ENCODE peak calls at places on chromosomes 11 and 22, in five cellular contexts. One of them, this sample, is unnamed. For H3K4me1, the result is how much of the 10 kb centered on the place peaks cover.

GRCh38 chr22:41929158-41929896 is 2.7 kb upstream of the TNFRSF13C start:
- DNase-seq in ovary: no peak
- DNase-seq in CD4-positive, CD25-positive, alpha-beta regulatory T cell: no peak
- DNase-seq in body of pancreas: no peak
- DNase-seq in pancreas: no peak
- DNase-seq in this sample: no peak

GRCh38 chr11:114156766-114157165 is 97.3 kb downstream of the ZBTB16 start:
- DNase-seq in ovary: no peak
- DNase-seq in CD4-positive, CD25-positive, alpha-beta regulatory T cell: no peak
- DNase-seq in pancreas: no peak
- DNase-seq in body of pancreas: no peak
- DNase-seq in this sample: no peak

GRCh38 chr22:49155039-49155808 is 672.4 kb downstream of the BRD1 start:
- DNase-seq in CD4-positive, CD25-positive, alpha-beta regulatory T cell: no peak
- DNase-seq in body of pancreas: no peak
- DNase-seq in ovary: no peak
- DNase-seq in pancreas: no peak
- DNase-seq in this sample: no peak

GRCh38 chr11:41431784-41432183 is 27.7 kb downstream of the LRRC4C start:
- DNase-seq in pancreas: no peak
- DNase-seq in CD4-positive, CD25-positive, alpha-beta regulatory T cell: no peak
- DNase-seq in ovary: no peak
- DNase-seq in body of pancreas: no peak
- DNase-seq in this sample: no peak

GRCh38 chr11:24515632-24516031 is 18.8 kb downstream of the LUZP2 start:
- DNase-seq in pancreas: no peak
- DNase-seq in ovary: no peak
- DNase-seq in CD4-positive, CD25-positive, alpha-beta regulatory T cell: no peak
- DNase-seq in body of pancreas: no peak
- DNase-seq in this sample: no peak

GRCh38 chr11:46858920-46859531 is 12.9 kb upstream of the CKAP5 start:
- DNase-seq in pancreas: no peak
- DNase-seq in ovary: no peak
- DNase-seq in body of pancreas: no peak
- DNase-seq in CD4-positive, CD25-positive, alpha-beta regulatory T cell: no peak
- DNase-seq in this sample: no peak

GRCh38 chr22:46477967-46478635 is 59.3 kb downstream of the CELSR1 start:
- DNase-seq in CD4-positive, CD25-positive, alpha-beta regulatory T cell: no peak
- DNase-seq in pancreas: no peak
- DNase-seq in body of pancreas: no peak
- DNase-seq in ovary: no peak
- DNase-seq in this sample: no peak

GRCh38 chr11:32137263-32137662 is 46.4 kb downstream of the RCN1 start:
- DNase-seq in ovary: no peak
- DNase-seq in CD4-positive, CD25-positive, alpha-beta regulatory T cell: no peak
- DNase-seq in body of pancreas: no peak
- DNase-seq in pancreas: no peak
- DNase-seq in this sample: no peak

GRCh38 chr11:116955548-116955947 is 118.1 kb upstream of the APOA1 start:
- DNase-seq in pancreas: no peak
- DNase-seq in body of pancreas: no peak
- DNase-seq in CD4-positive, CD25-positive, alpha-beta regulatory T cell: no peak
- DNase-seq in ovary: no peak
- DNase-seq in this sample: no peak

GRCh38 chr11:77089004-77089545 is 13.6 kb upstream of the OMP start:
- DNase-seq in body of pancreas: peak
- DNase-seq in ovary: no peak
- DNase-seq in CD4-positive, CD25-positive, alpha-beta regulatory T cell: no peak
- DNase-seq in pancreas: no peak
- DNase-seq in this sample: no peak

GRCh38 chr11:6474806-6475500 is 1.2 kb upstream of the TRIM3 start:
- DNase-seq in ovary: no peak
- DNase-seq in body of pancreas: no peak
- DNase-seq in pancreas: no peak
- DNase-seq in CD4-positive, CD25-positive, alpha-beta regulatory T cell: no peak
- DNase-seq in this sample: no peak

GRCh38 chr11:68354181-68354872 is 41.9 kb downstream of the LRP5 start:
- DNase-seq in body of pancreas: peak
- DNase-seq in pancreas: peak
- DNase-seq in ovary: peak
- DNase-seq in CD4-positive, CD25-positive, alpha-beta regulatory T cell: no peak
- DNase-seq in this sample: peak

GRCh38 chr22:37501610-37502341 is 15.6 kb upstream of the MFNG start:
- DNase-seq in CD4-positive, CD25-positive, alpha-beta regulatory T cell: no peak
- DNase-seq in body of pancreas: peak
- DNase-seq in pancreas: peak
- DNase-seq in ovary: peak
- DNase-seq in this sample: peak

GRCh38 chr11:114219559-114220349 is 76.4 kb upstream of the NNMT start:
- DNase-seq in ovary: no peak
- DNase-seq in CD4-positive, CD25-positive, alpha-beta regulatory T cell: no peak
- DNase-seq in pancreas: no peak
- DNase-seq in body of pancreas: no peak
- DNase-seq in this sample: no peak

GRCh38 chr11:122850076-122850631 is 11.9 kb downstream of the CRTAM start:
- DNase-seq in ovary: no peak
- DNase-seq in CD4-positive, CD25-positive, alpha-beta regulatory T cell: no peak
- DNase-seq in pancreas: no peak
- DNase-seq in body of pancreas: no peak
- DNase-seq in this sample: no peak

GRCh38 chr22:25403752-25404471 is 160.6 kb upstream of the GRK3 start:
- DNase-seq in ovary: no peak
- DNase-seq in CD4-positive, CD25-positive, alpha-beta regulatory T cell: no peak
- DNase-seq in pancreas: no peak
- DNase-seq in body of pancreas: no peak
- DNase-seq in this sample: no peak

GRCh38 chr11:69427906-69428880 is 53.3 kb upstream of the LINC01488 start:
- DNase-seq in body of pancreas: peak
- DNase-seq in CD4-positive, CD25-positive, alpha-beta regulatory T cell: no peak
- DNase-seq in ovary: no peak
- DNase-seq in pancreas: no peak
- DNase-seq in this sample: no peak

GRCh38 chr22:23187201-23187600 is 6.9 kb downstream of the BCR start:
- DNase-seq in pancreas: no peak
- DNase-seq in CD4-positive, CD25-positive, alpha-beta regulatory T cell: no peak
- DNase-seq in body of pancreas: no peak
- DNase-seq in ovary: no peak
- DNase-seq in this sample: no peak

GRCh38 chr22:41447435-41448188 is 1.0 kb upstream of the TOB2 start:
- DNase-seq in pancreas: peak
- DNase-seq in body of pancreas: peak
- DNase-seq in CD4-positive, CD25-positive, alpha-beta regulatory T cell: peak
- DNase-seq in ovary: peak
- DNase-seq in this sample: peak

GRCh38 chr11:62400760-62401159 is 18.1 kb upstream of the SCGB1A1 start:
- DNase-seq in CD4-positive, CD25-positive, alpha-beta regulatory T cell: no peak
- DNase-seq in pancreas: peak
- DNase-seq in ovary: peak
- DNase-seq in body of pancreas: peak
- DNase-seq in this sample: peak

GRCh38 chr22:38964306-38964705 is 6.9 kb downstream of the APOBEC3A start:
- DNase-seq in ovary: no peak
- DNase-seq in body of pancreas: no peak
- DNase-seq in CD4-positive, CD25-positive, alpha-beta regulatory T cell: no peak
- DNase-seq in pancreas: no peak
- DNase-seq in this sample: no peak

GRCh38 chr11:31817054-31817620 is 6.0 kb upstream of the PAX6 start:
- DNase-seq in ovary: no peak
- DNase-seq in pancreas: no peak
- DNase-seq in CD4-positive, CD25-positive, alpha-beta regulatory T cell: no peak
- DNase-seq in body of pancreas: no peak
- DNase-seq in this sample: no peak

GRCh38 chr11:46006418-46007070 is 84.1 kb downstream of the LARGE2 start:
- DNase-seq in ovary: no peak
- DNase-seq in pancreas: peak
- DNase-seq in CD4-positive, CD25-positive, alpha-beta regulatory T cell: no peak
- DNase-seq in body of pancreas: peak
- DNase-seq in this sample: peak

GRCh38 chr11:103735497-103736032 is 300.9 kb upstream of the DDI1 start:
- DNase-seq in pancreas: no peak
- DNase-seq in ovary: no peak
- DNase-seq in CD4-positive, CD25-positive, alpha-beta regulatory T cell: no peak
- DNase-seq in body of pancreas: no peak
- DNase-seq in this sample: no peak

GRCh38 chr11:72836111-72836510 is 21.9 kb downstream of the ATG16L2 start:
- DNase-seq in body of pancreas: peak
- DNase-seq in ovary: peak
- DNase-seq in pancreas: no peak
- DNase-seq in CD4-positive, CD25-positive, alpha-beta regulatory T cell: no peak
- DNase-seq in this sample: peak

DNA sequence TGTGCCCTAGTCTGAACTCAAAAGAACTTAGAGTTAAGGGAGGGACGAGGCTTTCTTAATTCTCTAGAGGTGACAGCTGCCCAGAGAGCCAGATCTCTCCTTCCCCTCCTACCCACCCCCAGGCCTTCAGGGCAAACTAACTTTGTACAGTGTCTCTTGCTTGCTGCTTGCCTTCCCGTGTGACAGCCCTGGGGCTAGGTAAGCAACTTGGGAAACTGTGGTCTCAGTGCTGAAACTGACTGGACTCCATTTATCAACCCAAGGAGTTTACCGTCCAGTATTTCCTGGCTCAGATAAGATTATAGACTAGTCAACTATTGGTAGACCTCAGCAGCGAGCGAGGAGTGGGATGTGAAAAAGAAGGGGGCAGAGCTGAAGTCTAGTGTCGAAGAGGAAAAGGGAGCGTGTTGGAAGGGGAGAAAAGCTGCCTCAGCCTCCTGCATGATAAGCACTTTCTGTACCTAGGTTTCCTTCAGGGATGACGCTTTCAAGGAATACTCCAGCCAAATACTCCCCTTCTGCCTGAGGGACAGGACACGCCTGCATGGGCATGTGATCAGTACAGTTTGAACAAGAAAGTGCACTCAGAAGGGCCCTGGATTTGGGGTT is 43.3 kb upstream of the WEE1 start:
- DNase-seq in CD4-positive, CD25-positive, alpha-beta regulatory T cell: no peak
- DNase-seq in pancreas: no peak
- DNase-seq in ovary: no peak
- DNase-seq in body of pancreas: no peak
- DNase-seq in this sample: no peak
- H3K27ac ChIP-seq in CD4-positive, CD25-positive, alpha-beta regulatory T cell: no peak
- H3K27ac ChIP-seq in pancreas: no peak
- H3K27ac ChIP-seq in ovary: no peak
- H3K27ac ChIP-seq in body of pancreas: no peak
- H3K27ac ChIP-seq in this sample: no peak

DNA sequence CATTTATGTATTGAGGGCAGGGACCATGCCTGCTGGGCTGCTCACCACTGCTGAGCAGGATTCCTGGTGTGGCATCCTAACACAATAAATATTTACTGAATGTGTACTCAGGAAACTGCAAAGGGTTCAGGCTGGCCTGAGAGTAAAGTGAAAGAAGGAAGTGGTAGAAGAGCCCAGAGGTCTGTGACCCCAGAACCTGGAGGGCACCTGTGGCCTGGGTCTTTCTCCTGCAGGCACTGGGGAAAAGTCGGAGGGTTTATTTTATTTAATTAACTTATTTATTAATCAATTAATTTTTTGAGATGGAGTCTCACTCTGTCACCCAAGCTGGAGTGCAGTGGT is 28.2 kb downstream of the TXN2 start:
- DNase-seq in body of pancreas: no peak
- DNase-seq in CD4-positive, CD25-positive, alpha-beta regulatory T cell: no peak
- DNase-seq in ovary: no peak
- DNase-seq in pancreas: no peak
- DNase-seq in this sample: no peak
- H3K4me1 ChIP-seq in body of pancreas: half or more
- H3K4me1 ChIP-seq in CD4-positive, CD25-positive, alpha-beta regulatory T cell: half or more
- H3K4me1 ChIP-seq in ovary: under half
- H3K4me1 ChIP-seq in pancreas: under half
- H3K4me1 ChIP-seq in this sample: half or more

GRCh38 chr11:17613428-17613962 is 66.4 kb downstream of the OTOG start:
- DNase-seq in body of pancreas: no peak
- DNase-seq in ovary: no peak
- DNase-seq in pancreas: no peak
- DNase-seq in CD4-positive, CD25-positive, alpha-beta regulatory T cell: no peak
- DNase-seq in this sample: no peak

GRCh38 chr11:17611503-17612220 is 64.6 kb downstream of the OTOG start:
- DNase-seq in body of pancreas: no peak
- DNase-seq in ovary: no peak
- DNase-seq in CD4-positive, CD25-positive, alpha-beta regulatory T cell: no peak
- DNase-seq in pancreas: no peak
- DNase-seq in this sample: no peak

GRCh38 chr11:17611049-17611448 is 64.0 kb downstream of the OTOG start:
- DNase-seq in pancreas: peak
- DNase-seq in CD4-positive, CD25-positive, alpha-beta regulatory T cell: no peak
- DNase-seq in body of pancreas: no peak
- DNase-seq in ovary: no peak
- DNase-seq in this sample: no peak

GRCh38 chr11:17613983-17614382 is 66.9 kb downstream of the OTOG start:
- DNase-seq in pancreas: no peak
- DNase-seq in CD4-positive, CD25-positive, alpha-beta regulatory T cell: no peak
- DNase-seq in ovary: no peak
- DNase-seq in body of pancreas: no peak
- DNase-seq in this sample: no peak

GRCh38 chr11:17612221-17613188 is 65.4 kb downstream of the OTOG start:
- DNase-seq in body of pancreas: no peak
- DNase-seq in pancreas: no peak
- DNase-seq in ovary: no peak
- DNase-seq in CD4-positive, CD25-positive, alpha-beta regulatory T cell: no peak
- DNase-seq in this sample: no peak
- H3K27ac ChIP-seq in body of pancreas: no peak
- H3K27ac ChIP-seq in pancreas: no peak
- H3K27ac ChIP-seq in ovary: no peak
- H3K27ac ChIP-seq in CD4-positive, CD25-positive, alpha-beta regulatory T cell: no peak
- H3K27ac ChIP-seq in this sample: no peak

GRCh38 chr22:50722048-50722701 is 15.8 kb upstream of the ACR start:
- DNase-seq in pancreas: no peak
- DNase-seq in body of pancreas: no peak
- DNase-seq in ovary: no peak
- DNase-seq in CD4-positive, CD25-positive, alpha-beta regulatory T cell: no peak
- DNase-seq in this sample: no peak

GRCh38 chr22:50718352-50718709 is 19.7 kb upstream of the ACR start:
- DNase-seq in pancreas: no peak
- DNase-seq in CD4-positive, CD25-positive, alpha-beta regulatory T cell: no peak
- DNase-seq in body of pancreas: no peak
- DNase-seq in ovary: no peak
- DNase-seq in this sample: no peak

GRCh38 chr22:50720861-50721844 is 16.9 kb upstream of the ACR start:
- DNase-seq in CD4-positive, CD25-positive, alpha-beta regulatory T cell: no peak
- DNase-seq in ovary: no peak
- DNase-seq in pancreas: no peak
- DNase-seq in body of pancreas: no peak
- DNase-seq in this sample: peak

GRCh38 chr22:50719814-50720300 is 18.1 kb upstream of the ACR start:
- DNase-seq in ovary: no peak
- DNase-seq in body of pancreas: no peak
- DNase-seq in pancreas: no peak
- DNase-seq in CD4-positive, CD25-positive, alpha-beta regulatory T cell: no peak
- DNase-seq in this sample: no peak

DNA sequence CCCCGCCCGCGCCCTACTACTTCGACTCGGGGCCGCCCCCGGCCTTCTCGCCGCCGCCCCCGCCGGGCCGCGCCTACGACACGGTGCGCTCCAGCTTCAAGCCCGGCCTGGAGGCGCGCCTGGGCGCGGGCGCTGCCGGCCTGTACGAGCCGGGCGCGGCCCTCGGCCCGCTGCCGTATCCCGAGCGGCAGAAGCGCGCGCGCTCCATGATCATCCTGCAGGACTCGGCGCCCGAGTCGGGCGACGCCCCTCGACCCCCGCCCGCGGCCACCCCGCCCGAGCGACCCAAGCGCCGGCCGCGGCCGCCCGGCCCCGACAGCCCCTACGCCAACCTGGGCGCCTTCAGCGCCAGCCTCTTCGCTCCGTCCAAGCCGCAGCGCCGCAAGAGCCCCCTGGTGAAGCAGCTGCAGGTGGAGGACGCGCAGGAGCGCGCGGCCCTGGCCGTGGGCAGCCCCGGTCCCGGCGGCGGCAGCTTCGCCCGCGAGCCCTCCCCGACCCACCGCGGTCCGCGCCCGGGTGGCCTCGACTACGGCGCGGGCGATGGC is 17.6 kb upstream of the ACR start:
- DNase-seq in ovary: no peak
- DNase-seq in body of pancreas: no peak
- DNase-seq in pancreas: no peak
- DNase-seq in CD4-positive, CD25-positive, alpha-beta regulatory T cell: no peak
- DNase-seq in this sample: no peak
- H3K4me1 ChIP-seq in ovary: under half
- H3K4me1 ChIP-seq in body of pancreas: under half
- H3K4me1 ChIP-seq in pancreas: under half
- H3K4me1 ChIP-seq in CD4-positive, CD25-positive, alpha-beta regulatory T cell: under half
- H3K4me1 ChIP-seq in this sample: under half